ENCODE peak calls at places on chromosomes 11 and 22, in four cellular contexts. H, U, I and L are unnamed samples.

GRCh38 chr11:86150826-86151187 is 81.9 kb upstream of the PICALM start:
- DNase-seq in H (no peak), U (no peak), I (no peak), L (no peak)

GRCh38 chr22:19150482-19151328 is 613 bp upstream of the GSC2 start:
- DNase-seq in H (no peak), U (no peak), I (no peak), L (no peak)

GRCh38 chr11:128927683-128928336 is 14.9 kb downstream of the TP53AIP1 start:
- DNase-seq in H (no peak), U (no peak), I (no peak), L (no peak)

GRCh38 chr11:112302226-112302868 is 41.7 kb upstream of the PLET1 start:
- DNase-seq in H (no peak), U (peak), I (no peak), L (peak)

GRCh38 chr11:9615031-9615451 is 41.6 kb downstream of the WEE1 start:
- DNase-seq in H (no peak), U (no peak), I (no peak), L (no peak)

GRCh38 chr11:68454767-68455166 is 5.8 kb upstream of the PPP6R3 start:
- DNase-seq in H (no peak), U (no peak), I (no peak), L (no peak)

GRCh38 chr11:73382747-73383146 is 6.5 kb downstream of the RELT start:
- DNase-seq in H (no peak), U (no peak), I (no peak), L (no peak)

GRCh38 chr11:16895306-16895705 is 118.9 kb downstream of the PLEKHA7 start:
- DNase-seq in H (no peak), U (no peak), I (no peak), L (no peak)

GRCh38 chr11:59173964-59174663 is 2.2 kb downstream of the DTX4 start:
- DNase-seq in H (no peak), U (no peak), I (peak), L (no peak)
- H3K4me3 ChIP-seq in H (peak), U (no peak), I (peak), L (no peak)

DNA sequence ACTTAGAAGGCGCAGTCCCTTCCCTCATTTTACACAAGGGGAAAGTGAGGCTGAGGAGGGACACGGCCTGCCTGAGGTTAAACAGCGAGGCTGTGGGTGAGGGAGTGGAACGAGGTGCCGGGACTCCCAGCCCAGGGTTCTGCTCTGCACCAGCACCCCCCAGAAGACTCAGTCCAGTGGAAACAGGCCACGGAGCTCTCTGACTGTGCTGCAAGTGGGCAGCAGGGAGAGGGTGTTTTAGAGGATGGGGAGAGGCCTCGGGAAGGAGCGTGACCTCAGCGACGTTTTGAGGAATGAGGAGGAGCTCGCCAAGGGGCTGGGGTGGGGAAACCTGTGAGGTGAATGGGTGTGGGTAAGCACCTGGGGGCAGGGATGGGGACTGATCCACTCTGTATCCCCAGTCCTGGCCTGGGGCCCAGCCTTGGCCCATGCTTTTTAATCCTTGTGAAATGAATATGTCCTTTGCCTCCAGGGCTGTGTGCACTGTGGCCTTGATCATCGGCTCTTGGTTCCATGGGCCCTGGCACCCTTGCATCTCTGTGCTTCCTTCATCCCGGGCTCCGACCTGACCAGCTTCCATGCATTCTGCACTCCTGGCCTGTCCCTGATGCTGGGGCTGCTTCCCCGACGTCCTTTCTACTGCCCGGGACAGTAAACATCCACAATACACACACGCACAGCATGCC is 44.2 kb downstream of the SHISAL1 start:
- DNase-seq in H (no peak), U (no peak), I (no peak), L (no peak)
- TF ChIP-seq RNF2 in H (no peak), U (no peak), I (no peak), L (no peak)

DNA sequence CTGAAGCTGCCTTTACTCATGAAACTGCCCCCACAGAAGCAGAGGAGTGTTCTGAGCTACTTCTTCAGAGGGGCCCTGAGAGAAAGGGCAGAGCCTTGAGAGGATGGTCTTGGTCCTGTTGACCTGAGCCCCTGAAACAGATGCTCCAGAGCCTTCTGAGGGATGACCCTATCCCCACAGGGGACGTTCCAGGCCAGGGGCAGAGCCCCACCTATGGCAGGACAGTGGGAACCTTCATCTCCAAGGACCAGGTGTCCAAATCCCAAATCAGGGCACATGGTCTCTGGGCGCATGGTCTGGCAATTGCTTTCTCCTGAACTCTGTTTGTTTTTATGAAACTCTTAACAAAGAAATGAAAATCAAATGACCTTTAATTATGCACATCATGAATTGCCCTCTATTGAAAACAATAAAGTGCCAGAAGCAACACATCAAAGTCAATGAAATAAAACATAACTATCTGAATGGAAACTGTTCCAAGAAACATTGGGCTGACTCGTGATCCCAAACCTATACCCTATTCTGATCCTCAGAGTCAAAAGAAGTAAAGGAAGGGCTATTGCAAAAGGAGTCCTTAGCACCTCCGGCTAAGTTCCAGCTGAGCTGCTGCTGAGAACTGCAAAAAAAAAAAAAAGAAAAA is 486 bp upstream of the TMPRSS13 start:
- DNase-seq in H (no peak), U (no peak), I (no peak), L (no peak)
- H3K4me3 ChIP-seq in H (no peak), U (no peak), I (no peak), L (no peak)

GRCh38 chr22:39135092-39135896 is 17.2 kb downstream of the CBX7 start:
- DNase-seq in H (peak), U (peak), I (peak), L (peak)
- TF ChIP-seq RNF2 in H (no peak), U (no peak), I (no peak), L (no peak)

GRCh38 chr22:27748355-27749168 is 53.0 kb downstream of the MN1 start:
- DNase-seq in H (no peak), U (no peak), I (no peak), L (no peak)
- H3K4me3 ChIP-seq in H (peak), U (no peak), I (no peak), L (no peak)

GRCh38 chr11:61955416-61956135 is 5.4 kb downstream of the BEST1 start:
- DNase-seq in H (peak), U (peak), I (no peak), L (no peak)
- TF ChIP-seq RNF2 in H (peak), U (no peak), I (no peak), L (no peak)

GRCh38 chr22:40668611-40669390 is 10.5 kb upstream of the MCHR1 start:
- DNase-seq in H (no peak), U (peak), I (peak), L (peak)
- H3K4me3 ChIP-seq in H (no peak), U (no peak), I (no peak), L (no peak)